ENCODE peak calls at places on chromosomes 2 and 18, in six cellular contexts. U is fibroblast of lung, D is astrocyte, L is body of pancreas, P is lung, X is adrenal gland. O is an unnamed sample. For H3K4me1, the result is how much of the 10 kb centered on the place peaks cover.

GRCh38 chr2:134917958-134918517 is 584 bp upstream of the CCNT2 start:
- DNase-seq in U (no peak), D (no peak), L (peak), P (no peak), X (no peak), O (peak)

GRCh38 chr2:30930716-30931115 is 123.5 kb upstream of the CAPN13 start:
- DNase-seq in U (no peak), D (no peak), L (no peak), P (no peak), X (no peak), O (no peak)

GRCh38 chr2:56287974-56288373 is 104.2 kb downstream of the CCDC85A start:
- DNase-seq in U (no peak), D (peak), L (no peak), P (no peak), X (no peak), O (peak)

GRCh38 chr2:113686537-113686936 is 59.5 kb downstream of the RABL2A start:
- DNase-seq in U (no peak), D (no peak), L (no peak), P (no peak), X (no peak), O (no peak)

GRCh38 chr2:239106314-239106908 is 258.5 kb downstream of the TWIST2 start:
- DNase-seq in U (peak), D (peak), L (no peak), P (no peak), X (peak), O (peak)

GRCh38 chr2:203650860-203651613 is 55.4 kb upstream of the CD28 start:
- DNase-seq in U (peak), D (peak), L (peak), P (no peak), X (no peak), O (no peak)

GRCh38 chr2:63712748-63713147 is 124.0 kb downstream of the MDH1 start:
- DNase-seq in U (peak), D (no peak), L (no peak), P (no peak), X (peak), O (no peak)

GRCh38 chr2:214542866-214543265 is 132.0 kb downstream of the VWC2L start:
- DNase-seq in U (no peak), D (peak), L (no peak), P (no peak), X (no peak), O (no peak)

GRCh38 chr2:25265802-25266201 is 75.9 kb downstream of the DNMT3A start:
- DNase-seq in U (no peak), D (no peak), L (no peak), P (no peak), X (no peak), O (no peak)

GRCh38 chr2:138503652-138504051 is 2.1 kb downstream of the SPOPL start:
- DNase-seq in U (no peak), D (no peak), L (no peak), P (no peak), X (no peak), O (no peak)

GRCh38 chr2:54206596-54206995 is 49.4 kb downstream of the TSPYL6 start:
- DNase-seq in U (peak), D (no peak), L (no peak), P (no peak), X (no peak), O (no peak)

GRCh38 chr2:26491563-26492167 is 13.7 kb upstream of the OTOF start:
- DNase-seq in U (no peak), D (peak), L (no peak), P (no peak), X (no peak), O (no peak)

GRCh38 chr2:100482741-100483140 is 12.5 kb downstream of the NMS start:
- DNase-seq in U (no peak), D (no peak), L (no peak), P (no peak), X (no peak), O (no peak)

GRCh38 chr2:200509227-200509607 is 651 bp downstream of the KCTD18 start:
- DNase-seq in U (peak), D (no peak), L (no peak), P (no peak), X (no peak), O (no peak)

GRCh38 chr2:68390600-68390999 is 25.5 kb downstream of the PLEK start:
- DNase-seq in U (no peak), D (no peak), L (no peak), P (no peak), X (no peak), O (no peak)

GRCh38 chr18:2984703-2985261 is 28.2 kb downstream of the LPIN2 start:
- DNase-seq in U (no peak), D (no peak), L (peak), P (no peak), X (no peak), O (no peak)

GRCh38 chr2:24111407-24111861 is 11.7 kb downstream of the PFN4 start:
- DNase-seq in U (no peak), D (peak), L (no peak), P (no peak), X (no peak), O (no peak)

GRCh38 chr2:9895669-9896068 is 52.4 kb downstream of the TAF1B start:
- DNase-seq in U (no peak), D (no peak), L (no peak), P (no peak), X (no peak), O (peak)

GRCh38 chr18:59593291-59593717 is 103.9 kb downstream of the CCBE1 start:
- DNase-seq in U (no peak), D (peak), L (no peak), P (no peak), X (no peak), O (no peak)

GRCh38 chr2:119025762-119026351 is 83.9 kb downstream of the MARCO start:
- DNase-seq in U (no peak), D (no peak), L (no peak), P (no peak), X (no peak), O (no peak)

GRCh38 chr2:28490558-28490957 is 5.3 kb upstream of the PLB1 start:
- DNase-seq in U (no peak), D (no peak), L (no peak), P (no peak), X (no peak), O (no peak)

GRCh38 chr18:75592527-75592926 is 165.0 kb upstream of the SMIM21 start:
- DNase-seq in U (peak), D (no peak), L (no peak), P (no peak), X (no peak), O (no peak)

GRCh38 chr18:12884521-12885323 is 685 bp upstream of the PTPN2 start:
- DNase-seq in U (peak), D (no peak), L (no peak), P (no peak), X (no peak), O (no peak)

GRCh38 chr18:12883684-12884520 is at the start of gene PTPN2:
- DNase-seq in U (peak), D (peak), L (peak), P (peak), X (peak), O (peak)

GRCh38 chr18:12883003-12883683 is 894 bp downstream of the PTPN2 start:
- DNase-seq in U (no peak), D (peak), L (no peak), P (no peak), X (no peak), O (no peak)

GRCh38 chr18:12880532-12880892 is 3.5 kb downstream of the PTPN2 start:
- DNase-seq in U (no peak), D (no peak), L (no peak), P (no peak), X (no peak), O (no peak)

GRCh38 chr18:12882416-12882815 is 1.6 kb downstream of the PTPN2 start:
- DNase-seq in U (peak), D (no peak), L (no peak), P (no peak), X (no peak), O (no peak)
- H3K4me1 ChIP-seq in U (under half), D (under half), L (under half), P (under half), X (under half), O (under half)

GRCh38 chr2:191265311-191266170 is 20.3 kb downstream of the MYO1B start:
- DNase-seq in U (peak), D (peak), L (no peak), P (no peak), X (peak), O (no peak)
- H3K27ac ChIP-seq in U (peak), D (peak), L (no peak), P (peak), X (peak), O (peak)

GRCh38 chr18:78830161-78830560 is 149.5 kb upstream of the SALL3 start:
- DNase-seq in U (no peak), D (no peak), L (no peak), P (no peak), X (no peak), O (no peak)

GRCh38 chr18:78831603-78832002 is 148.0 kb upstream of the SALL3 start:
- DNase-seq in U (no peak), D (no peak), L (no peak), P (no peak), X (no peak), O (no peak)

GRCh38 chr18:78833833-78834232 is 145.8 kb upstream of the SALL3 start:
- DNase-seq in U (no peak), D (no peak), L (no peak), P (no peak), X (no peak), O (no peak)

GRCh38 chr18:78828131-78828530 is 151.5 kb upstream of the SALL3 start:
- DNase-seq in U (no peak), D (no peak), L (no peak), P (no peak), X (no peak), O (no peak)

DNA sequence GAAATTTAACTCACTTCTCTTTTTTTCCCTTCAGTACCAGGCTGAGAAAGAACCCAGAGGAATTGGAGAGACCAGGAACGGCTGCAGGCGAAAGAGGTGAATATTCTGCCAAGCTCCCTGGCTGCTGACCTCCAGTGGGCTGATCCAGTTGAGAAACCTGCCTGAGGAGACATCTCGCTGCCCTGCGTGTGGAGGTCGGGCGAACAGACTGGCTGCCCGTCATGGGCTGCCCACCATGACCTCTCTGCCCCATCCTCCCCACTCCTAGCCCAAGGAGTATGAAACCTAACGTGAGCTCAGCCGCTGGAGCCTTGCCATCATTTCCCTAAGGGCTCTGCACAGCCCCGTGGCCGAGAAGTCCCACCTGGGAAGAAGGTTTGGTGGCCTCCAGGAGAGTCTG is 148.8 kb upstream of the SALL3 start:
- DNase-seq in U (no peak), D (no peak), L (no peak), P (no peak), X (no peak), O (no peak)
- H3K4me1 ChIP-seq in U (under half), D (under half), L (under half), P (under half), X (under half), O (under half)

GRCh38 chr2:241149925-241150659 is at the start of gene PPP1R7:
- DNase-seq in U (peak), D (peak), L (peak), P (peak), X (peak), O (peak)
- H3K27ac ChIP-seq in U (peak), D (peak), L (peak), P (peak), X (peak), O (peak)

DNA sequence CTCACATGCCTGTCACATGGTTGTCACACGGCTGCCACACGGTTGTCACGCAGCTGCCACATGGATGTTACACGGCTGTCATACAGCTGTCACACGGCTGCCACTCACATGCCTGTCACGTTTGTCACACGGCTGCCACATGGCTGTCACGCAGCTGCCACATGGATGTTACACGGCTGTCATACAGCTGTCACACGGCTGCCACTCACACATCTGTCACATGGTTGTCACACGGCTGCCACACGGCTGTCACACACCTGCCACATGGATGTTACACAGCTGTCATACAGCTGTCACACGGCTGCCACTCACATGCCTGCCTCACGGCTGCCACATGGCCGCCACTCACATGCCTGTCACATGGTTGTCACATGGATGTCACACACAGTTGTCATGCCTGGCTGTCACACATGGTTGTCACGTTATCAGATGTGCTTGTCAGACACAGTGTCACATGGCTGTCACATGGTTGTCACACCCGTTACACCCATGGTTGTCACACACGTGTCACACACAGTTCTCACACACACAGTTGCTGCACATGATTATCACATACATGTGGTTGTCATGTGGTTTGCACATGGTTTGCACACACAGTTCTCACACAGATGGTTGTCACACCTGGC is 19.4 kb downstream of the KCNG2 start:
- DNase-seq in U (no peak), D (no peak), L (no peak), P (no peak), X (no peak), O (no peak)
- H3K4me1 ChIP-seq in U (under half), D (under half), L (under half), P (under half), X (under half), O (under half)

GRCh38 chr2:75562513-75562864 is 1.8 kb upstream of the EVA1A start:
- DNase-seq in U (no peak), D (peak), L (no peak), P (peak), X (no peak), O (no peak)

GRCh38 chr2:75560022-75560767 is 544 bp downstream of the EVA1A start:
- DNase-seq in U (peak), D (peak), L (peak), P (peak), X (no peak), O (no peak)

GRCh38 chr2:75560768-75561565 is at the start of gene EVA1A:
- DNase-seq in U (peak), D (peak), L (peak), P (peak), X (no peak), O (no peak)

GRCh38 chr2:75563591-75563990 is 2.9 kb upstream of the EVA1A start:
- DNase-seq in U (no peak), D (no peak), L (no peak), P (peak), X (no peak), O (no peak)

GRCh38 chr2:75561566-75562512 is 1.1 kb upstream of the EVA1A start:
- DNase-seq in U (no peak), D (peak), L (no peak), P (peak), X (no peak), O (no peak)
- H3K27ac ChIP-seq in U (peak), D (peak), L (peak), P (no peak), X (no peak), O (peak)

DNA sequence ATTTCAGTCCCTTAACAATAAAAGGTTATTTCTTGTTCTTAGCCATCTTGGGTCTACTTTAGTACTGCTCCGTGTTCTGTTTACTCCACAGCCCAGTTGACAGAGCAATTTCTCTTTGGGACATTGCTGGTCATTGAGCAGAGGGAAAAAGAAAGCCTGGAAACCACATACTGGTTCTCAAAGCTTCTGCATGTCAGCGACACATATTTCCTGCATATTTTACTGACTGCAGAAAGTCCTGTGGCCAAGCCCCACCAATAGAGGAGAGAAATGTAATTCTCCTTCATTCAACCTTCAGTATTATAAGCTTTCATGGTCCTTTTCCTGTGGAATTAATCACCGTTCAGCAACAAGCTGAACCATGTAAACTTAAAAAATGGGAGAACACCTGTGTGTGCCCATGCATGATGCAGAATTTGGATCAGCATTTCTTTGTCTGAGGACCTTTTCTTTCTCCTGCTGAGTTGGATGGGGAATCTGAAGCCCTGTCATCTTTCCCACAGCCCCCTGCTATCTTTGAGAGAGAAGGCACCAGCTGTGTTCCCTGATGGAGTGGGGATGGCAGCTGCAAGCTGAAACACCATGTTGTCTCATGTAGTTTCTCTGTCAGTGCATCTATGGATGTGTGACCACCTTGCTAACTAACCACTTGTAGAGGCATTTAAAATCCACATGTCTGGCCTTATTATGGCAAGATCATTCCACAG is 431.6 kb downstream of the MEIS1 start:
- DNase-seq in U (no peak), D (peak), L (no peak), P (no peak), X (no peak), O (no peak)
- H3K4me1 ChIP-seq in U (under half), D (under half), L (under half), P (under half), X (under half), O (under half)

GRCh38 chr2:223055836-223056235 is 3.8 kb downstream of the KCNE4 start:
- DNase-seq in U (no peak), D (peak), L (no peak), P (no peak), X (peak), O (no peak)

GRCh38 chr2:223053431-223054192 is 1.6 kb downstream of the KCNE4 start:
- DNase-seq in U (no peak), D (no peak), L (no peak), P (no peak), X (no peak), O (no peak)

GRCh38 chr2:223055140-223055539 is 3.1 kb downstream of the KCNE4 start:
- DNase-seq in U (peak), D (peak), L (no peak), P (no peak), X (no peak), O (no peak)

GRCh38 chr2:223052710-223053261 is 796 bp downstream of the KCNE4 start:
- DNase-seq in U (no peak), D (no peak), L (no peak), P (no peak), X (no peak), O (no peak)

DNA sequence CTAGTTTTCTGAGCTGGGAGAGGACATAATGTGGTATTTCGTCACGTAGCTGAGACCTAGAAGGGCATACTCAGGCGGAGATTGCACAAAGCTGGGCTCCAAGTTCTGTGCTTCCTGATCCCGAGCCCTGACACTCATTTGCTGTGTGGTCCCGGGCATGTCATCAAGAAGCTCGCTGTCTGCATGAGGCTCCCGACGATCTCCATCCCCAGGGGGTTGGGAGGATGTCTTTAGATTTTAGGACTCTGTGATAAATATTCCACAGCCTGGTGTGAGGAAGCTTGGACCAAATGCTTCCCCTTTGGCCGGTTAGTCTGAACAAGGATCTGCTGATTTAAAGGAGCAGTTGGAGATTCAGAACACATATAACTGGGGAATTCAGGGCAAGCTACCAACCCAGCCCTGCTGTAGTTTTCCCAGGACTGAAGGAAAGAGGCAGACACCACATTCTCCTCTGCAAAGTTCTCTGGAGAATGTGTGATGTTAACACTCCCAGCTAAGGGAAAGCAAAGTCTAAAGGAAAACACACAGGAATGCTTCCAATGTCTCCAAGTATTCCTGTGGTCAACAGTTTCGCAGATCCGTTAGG is 2.3 kb downstream of the KCNE4 start:
- DNase-seq in U (peak), D (peak), L (no peak), P (peak), X (peak), O (no peak)
- H3K27ac ChIP-seq in U (peak), D (peak), L (peak), P (peak), X (peak), O (no peak)

DNA sequence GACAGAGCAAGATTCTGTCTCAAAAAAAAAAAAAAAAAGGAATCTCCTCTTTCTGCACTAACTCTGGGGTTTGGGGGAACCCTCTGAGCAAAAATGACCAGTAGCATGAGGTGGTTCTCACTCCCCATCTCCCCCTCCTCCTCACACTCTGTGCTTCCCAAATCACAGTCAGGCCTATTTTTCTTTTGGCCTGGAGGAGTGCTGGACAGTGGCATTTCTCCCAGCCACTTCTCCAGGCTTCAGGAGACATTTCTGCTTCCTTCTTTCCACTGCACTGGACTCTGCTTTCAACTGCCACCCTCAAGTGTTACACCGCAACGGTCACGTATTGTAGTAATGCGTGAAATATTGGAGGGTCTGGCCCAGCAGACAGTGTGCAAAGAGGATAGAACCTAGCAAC is 69.0 kb downstream of the TRABD2A start:
- DNase-seq in U (no peak), D (no peak), L (no peak), P (no peak), X (no peak), O (no peak)
- H3K4me1 ChIP-seq in U (under half), D (under half), L (under half), P (under half), X (under half), O (under half)

GRCh38 chr2:33314541-33314940 is 161.9 kb upstream of the RASGRP3 start:
- DNase-seq in U (no peak), D (no peak), L (no peak), P (no peak), X (no peak), O (no peak)

GRCh38 chr2:33318456-33318855 is 158.0 kb upstream of the RASGRP3 start:
- DNase-seq in U (no peak), D (no peak), L (no peak), P (no peak), X (no peak), O (no peak)

GRCh38 chr2:33313039-33313438 is 163.4 kb upstream of the RASGRP3 start:
- DNase-seq in U (no peak), D (no peak), L (no peak), P (no peak), X (no peak), O (no peak)

GRCh38 chr2:33317369-33318015 is 159.0 kb upstream of the RASGRP3 start:
- DNase-seq in U (no peak), D (no peak), L (no peak), P (no peak), X (no peak), O (no peak)

GRCh38 chr2:33316314-33316713 is 160.1 kb upstream of the RASGRP3 start:
- DNase-seq in U (no peak), D (no peak), L (no peak), P (no peak), X (no peak), O (no peak)
- H3K27ac ChIP-seq in U (no peak), D (no peak), L (no peak), P (no peak), X (no peak), O (no peak)

O was measured in keratinocyte.